ENCODE peak calls at places on chromosomes 4 and X, in eight cellular contexts. Q is dorsolateral prefrontal cortex; F is GM20000; A is activated CD8-positive, alpha-beta T cell treated with anti-CD3 and anti-CD28 coated beads for 36 hours; J is K562; I is uterus; G is H9; Y is heart right ventricle. T is an unnamed sample.

GRCh38 chr4:146135941-146136340 is 39.6 kb upstream of the LSM6 start:
- DNase-seq in Q (no peak), F (no peak), A (no peak), J (no peak), I (no peak), G (no peak), Y (no peak), T (no peak)

GRCh38 chr4:103802766-103803165 is 83.0 kb upstream of the TACR3 start:
- DNase-seq in Q (no peak), F (no peak), A (no peak), J (no peak), I (no peak), G (no peak), Y (no peak), T (no peak)

GRCh38 chrX:107561468-107562215 is 66.7 kb upstream of the PRPS1 start:
- DNase-seq in Q (no peak), F (no peak), A (no peak), J (no peak), I (no peak), G (peak), Y (no peak), T (no peak)

GRCh38 chrX:133273180-133273579 is 55.0 kb upstream of the TFDP3 start:
- DNase-seq in Q (no peak), F (no peak), A (no peak), J (no peak), I (no peak), G (no peak), Y (no peak), T (no peak)

GRCh38 chr4:186942745-186943606 is 219.3 kb upstream of the FAT1 start:
- DNase-seq in Q (no peak), F (no peak), A (no peak), J (no peak), I (no peak), G (no peak), Y (peak), T (no peak)

GRCh38 chr4:13584481-13584880 is 40.2 kb upstream of the NKX3-2 start:
- DNase-seq in Q (no peak), F (no peak), A (no peak), J (no peak), I (no peak), G (no peak), Y (no peak), T (no peak)

GRCh38 chr4:149914521-149915115 is 99.0 kb upstream of the IQCM start:
- DNase-seq in Q (no peak), F (peak), A (peak), J (peak), I (peak), G (peak), Y (peak), T (no peak)

GRCh38 chr4:39818646-39819045 is 120.7 kb downstream of the UBE2K start:
- DNase-seq in Q (no peak), F (no peak), A (no peak), J (no peak), I (no peak), G (no peak), Y (no peak), T (no peak)

GRCh38 chr4:184765473-184766346 is 31.8 kb upstream of the CENPU start:
- DNase-seq in Q (no peak), F (no peak), A (no peak), J (peak), I (no peak), G (peak), Y (no peak), T (no peak)
- TF ChIP-seq CTCF in Q (no peak), F (no peak), A (no peak), J (peak), I (no peak), G (peak), Y (no peak), T (no peak)

GRCh38 chr4:143254479-143255216 is 69.9 kb downstream of the USP38 start:
- DNase-seq in Q (no peak), F (no peak), A (no peak), J (peak), I (no peak), G (peak), Y (no peak), T (no peak)

GRCh38 chr4:143253156-143253555 is 68.4 kb downstream of the USP38 start:
- DNase-seq in Q (no peak), F (no peak), A (no peak), J (no peak), I (no peak), G (no peak), Y (no peak), T (no peak)

GRCh38 chr4:143260750-143261149 is 75.9 kb upstream of the GAB1 start:
- DNase-seq in Q (no peak), F (no peak), A (no peak), J (no peak), I (no peak), G (no peak), Y (no peak), T (no peak)

GRCh38 chr4:143252478-143252877 is 67.8 kb downstream of the USP38 start:
- DNase-seq in Q (no peak), F (no peak), A (no peak), J (no peak), I (no peak), G (no peak), Y (no peak), T (no peak)

GRCh38 chr4:143256456-143256855 is 71.7 kb downstream of the USP38 start:
- DNase-seq in Q (no peak), F (no peak), A (no peak), J (no peak), I (no peak), G (no peak), Y (no peak), T (no peak)
- TF ChIP-seq CTCF in Q (no peak), F (no peak), A (no peak), J (no peak), I (no peak), G (no peak), Y (no peak), T (no peak)

DNA sequence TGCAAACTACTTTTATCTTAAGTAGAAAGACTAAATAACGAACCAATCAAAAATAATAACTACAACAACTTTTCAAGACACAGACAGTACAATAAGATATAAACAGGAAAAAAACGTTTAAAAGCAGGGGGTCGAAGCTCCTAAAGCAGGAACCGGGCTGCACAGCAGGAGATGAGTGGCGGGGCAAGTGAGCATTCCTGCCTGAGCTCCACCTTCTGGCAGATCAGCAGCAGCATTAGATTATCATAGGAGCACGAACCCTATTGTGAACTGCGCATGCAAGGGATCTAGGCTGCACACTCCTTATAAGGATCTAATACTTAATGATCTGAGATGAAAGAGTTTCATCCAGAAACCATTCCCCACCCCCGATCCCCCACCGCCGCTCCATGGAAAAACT is 146.2 kb downstream of the TEX11 start:
- DNase-seq in Q (no peak), F (no peak), A (no peak), J (peak), I (no peak), G (no peak), Y (no peak), T (no peak)
- TF ChIP-seq CTCF in Q (no peak), F (no peak), A (no peak), J (peak), I (no peak), G (no peak), Y (no peak), T (no peak)

GRCh38 chrX:73262991-73263390 is 48.3 kb upstream of the NAP1L2 start:
- DNase-seq in Q (no peak), F (no peak), A (no peak), J (peak), I (no peak), G (no peak), Y (no peak), T (no peak)
- TF ChIP-seq CTCF in Q (no peak), F (no peak), A (no peak), J (no peak), I (no peak), G (peak), Y (no peak), T (no peak)

GRCh38 chr4:163356104-163356503 is 12.4 kb downstream of the NPY5R start:
- DNase-seq in Q (no peak), F (no peak), A (no peak), J (no peak), I (no peak), G (no peak), Y (no peak), T (no peak)
- TF ChIP-seq CTCF in Q (no peak), F (no peak), A (no peak), J (no peak), I (no peak), G (peak), Y (no peak), T (no peak)

DNA sequence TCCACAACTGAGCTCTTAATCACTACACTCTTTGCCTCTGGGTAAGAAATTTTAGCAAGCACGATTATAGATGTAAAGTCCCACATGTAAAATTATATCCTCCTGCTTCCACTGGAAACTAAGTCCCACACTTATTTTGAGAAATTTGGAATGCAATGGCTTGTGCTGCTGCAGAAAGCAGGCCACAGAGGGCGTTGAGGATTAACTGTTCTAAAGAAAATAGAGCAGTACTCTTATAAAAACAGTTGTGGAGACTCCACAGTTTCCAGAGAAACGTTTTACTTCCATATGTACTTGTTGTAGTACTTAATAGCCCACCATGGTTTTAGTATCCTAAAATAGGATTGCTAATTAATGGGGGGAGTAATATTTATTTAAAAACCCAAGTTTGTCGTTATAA is 1.7 kb upstream of the CENPC start:
- DNase-seq in Q (no peak), F (no peak), A (no peak), J (peak), I (no peak), G (no peak), Y (no peak), T (no peak)
- TF ChIP-seq CTCF in Q (peak), F (no peak), A (no peak), J (peak), I (no peak), G (no peak), Y (no peak), T (no peak)

GRCh38 chr4:48033825-48034413 is 17.3 kb downstream of the NIPAL1 start:
- DNase-seq in Q (no peak), F (no peak), A (peak), J (peak), I (no peak), G (no peak), Y (no peak), T (no peak)
- TF ChIP-seq CTCF in Q (peak), F (peak), A (peak), J (peak), I (no peak), G (peak), Y (no peak), T (peak)